ENCODE peak calls at places on chromosomes 3 and 15, in six cellular contexts. Z is activated gamma-delta T cell treated with Interleukin-2 at 50 U/mL for 16 hours; L is activated CD8-positive, alpha-beta T cell treated with anti-CD3 and anti-CD28 coated beads, Interleukin-2, amount 10 ng/mL, durations not matched to agents 7 days and 5 days; N is cardiac fibroblast; T is AG10803; V is T-helper 1 cell. M is an unnamed sample.

GRCh38 chr3:28668377-28668721 is 319.7 kb upstream of the AZI2 start:
- DNase-seq in T (no peak), L (no peak), Z (no peak), N (no peak), V (no peak), M (no peak)

GRCh38 chr3:64495413-64495812 is 192.4 kb downstream of the ADAMTS9 start:
- DNase-seq in Z (no peak), T (no peak), L (no peak), V (no peak), N (no peak), M (no peak)

GRCh38 chr15:25694823-25695312 is 168.3 kb downstream of the ATP10A start:
- DNase-seq in T (no peak), N (no peak), V (no peak), Z (no peak), L (no peak), M (no peak)

GRCh38 chr3:165641569-165642310 is 195.5 kb downstream of the BCHE start:
- DNase-seq in N (no peak), V (no peak), T (no peak), L (no peak), Z (no peak), M (no peak)

GRCh38 chr15:78944669-78945407 is at the start of gene CTSH:
- DNase-seq in N (peak; percentile 18), Z (peak; percentile 54), V (peak; percentile 75), L (peak; percentile 81), T (peak; percentile 15), M (peak; percentile 40)

GRCh38 chr3:133930341-133930933 is 34.8 kb upstream of the RAB6B start:
- DNase-seq in N (peak; percentile 88), Z (no peak), L (peak; percentile 41), T (peak; percentile 78), V (no peak), M (peak; percentile 75)

GRCh38 chr3:46293991-46294833 is 52.0 kb downstream of the CCR3 start:
- DNase-seq in V (no peak), Z (no peak), T (no peak), N (no peak), L (no peak), M (no peak)

GRCh38 chr3:187974857-187975257 is 179.1 kb upstream of the LPP start:
- DNase-seq in T (no peak), Z (no peak), V (peak; percentile 80), L (no peak), N (no peak), M (no peak)

GRCh38 chr3:38516669-38517068 is 20.5 kb downstream of the EXOG start:
- DNase-seq in L (no peak), N (peak; percentile 81), Z (no peak), T (no peak), V (no peak), M (no peak)

GRCh38 chr3:182937293-182938051 is 42.9 kb downstream of the DCUN1D1 start:
- DNase-seq in L (peak; percentile 25), N (peak; percentile 22), V (peak; percentile 8), T (no peak), Z (no peak), M (peak; percentile 39)

GRCh38 chr3:69921651-69922050 is 77.9 kb upstream of the SAMMSON start:
- DNase-seq in Z (no peak), V (no peak), L (no peak), T (no peak), N (no peak), M (no peak)

GRCh38 chr3:134871818-134872217 is 76.8 kb downstream of the EPHB1 start:
- DNase-seq in N (no peak), V (no peak), Z (no peak), L (no peak), T (no peak), M (no peak)

GRCh38 chr3:58586776-58587192 is 9.6 kb upstream of the FAM107A start:
- DNase-seq in N (no peak), L (no peak), Z (no peak), V (no peak), T (no peak), M (no peak)

GRCh38 chr3:63652066-63652725 is at the start of gene SNTN:
- DNase-seq in V (no peak), Z (no peak), T (no peak), L (no peak), N (no peak), M (no peak)

GRCh38 chr3:185677146-185677829 is 91.2 kb downstream of the SENP2 start:
- DNase-seq in N (peak; percentile 93), Z (no peak), T (peak; percentile 79), L (peak; percentile 29), V (peak; percentile 22), M (peak; percentile 77)

GRCh38 chr3:50124363-50125226 is 30.5 kb upstream of the SEMA3F start:
- DNase-seq in L (no peak), T (peak; percentile 33), Z (no peak), N (no peak), V (no peak), M (no peak)

GRCh38 chr15:42084465-42085235 is 9.7 kb downstream of the PLA2G4D start:
- DNase-seq in T (peak; percentile 40), N (peak; percentile 63), V (peak; percentile 38), L (peak; percentile 54), Z (peak; percentile 21), M (peak; percentile 46)

GRCh38 chr3:104519068-104519467 is 847.6 kb upstream of the ALCAM start:
- DNase-seq in L (no peak), T (no peak), Z (no peak), V (no peak), N (no peak), M (no peak)

GRCh38 chr3:35562141-35562540 is 77.2 kb upstream of the ARPP21 start:
- DNase-seq in Z (no peak), T (no peak), L (no peak), V (no peak), N (no peak), M (no peak)

GRCh38 chr3:57169872-57170623 is 4.9 kb upstream of the IL17RD start:
- DNase-seq in Z (peak; percentile 59), T (peak; percentile 52), N (peak; percentile 70), V (peak; percentile 59), L (peak; percentile 74), M (peak; percentile 75)

GRCh38 chr3:181103605-181104004 is 114.1 kb upstream of the DNAJC19 start:
- DNase-seq in T (no peak), V (peak; percentile 23), N (peak; percentile 4), L (peak; percentile 34), Z (no peak), M (no peak)

GRCh38 chr3:38312356-38312755 is 30.3 kb downstream of the SLC22A14 start:
- DNase-seq in L (no peak), Z (no peak), N (no peak), V (no peak), T (no peak), M (no peak)

M was measured in fibroblast of villous mesenchyme.